ENCODE peak calls at places on chromosomes 13 and 19, in eight cellular contexts. E is hippocampal formation, Y is AG09309, G is NCI-H2081, K is SHP77, S is heart right ventricle, V is iris pigment epithelial cell, Z is IMR-90. P is an unnamed sample.
A peak's percentile ranks its signal among the peaks of the same experiment; 100 is the strongest.

GRCh38 chr19:51293571-51294210 is 17.8 kb upstream of the IGLON5 start:
- DNase-seq in E (no peak), Y (no peak), G (no peak), K (no peak), S (no peak), V (no peak), Z (no peak), P (no peak)

GRCh38 chr19:57671124-57671895 is 2.6 kb downstream of the ZSCAN4 start:
- DNase-seq in E (no peak), Y (no peak), G (no peak), K (no peak), S (no peak), V (no peak), Z (no peak), P (no peak)

GRCh38 chr19:6362351-6362801 is 1.0 kb downstream of the CLPP start:
- DNase-seq in E (no peak), Y (no peak), G (no peak), K (no peak), S (no peak), V (no peak), Z (no peak), P (no peak)

GRCh38 chr13:27404680-27405079 is 19.7 kb upstream of the GTF3A start:
- DNase-seq in E (no peak), Y (no peak), G (no peak), K (no peak), S (no peak), V (no peak), Z (no peak), P (no peak)

GRCh38 chr13:32426191-32426980 is 1.5 kb downstream of the N4BP2L1 start:
- DNase-seq in E (no peak), Y (no peak), G (no peak), K (no peak), S (no peak), V (peak; percentile 18), Z (no peak), P (no peak)

GRCh38 chr19:33406521-33407139 is 33.1 kb downstream of the CEBPG start:
- DNase-seq in E (peak; percentile 55), Y (no peak), G (peak; percentile 53), K (peak; percentile 20), S (peak; percentile 60), V (peak; percentile 22), Z (peak; percentile 39), P (peak; percentile 81)

GRCh38 chr13:106619688-106620555 is 52.0 kb upstream of the ARGLU1 start:
- DNase-seq in E (peak; percentile 5), Y (peak; percentile 28), G (peak; percentile 43), K (peak; percentile 78), S (peak; percentile 53), V (peak; percentile 72), Z (peak; percentile 69), P (peak; percentile 63)

GRCh38 chr19:3665681-3666544 is 34.4 kb downstream of the PIP5K1C start:
- DNase-seq in E (peak; percentile 35), Y (no peak), G (no peak), K (no peak), S (peak; percentile 67), V (no peak), Z (no peak), P (peak; percentile 67)

GRCh38 chr19:47221080-47221841 is 9.7 kb downstream of the BBC3 start:
- DNase-seq in E (no peak), Y (no peak), G (no peak), K (no peak), S (no peak), V (no peak), Z (no peak), P (no peak)

GRCh38 chr13:25224151-25224550 is 52.1 kb upstream of the AMER2 start:
- DNase-seq in E (no peak), Y (no peak), G (no peak), K (no peak), S (no peak), V (no peak), Z (no peak), P (no peak)

GRCh38 chr19:38735257-38735686 is 9.0 kb downstream of the CAPN12 start:
- DNase-seq in E (no peak), Y (no peak), G (no peak), K (peak; percentile 55), S (peak; percentile 17), V (no peak), Z (no peak), P (peak; percentile 56)

GRCh38 chr19:1851581-1852293 is 3.5 kb upstream of the REXO1 start:
- DNase-seq in E (no peak), Y (no peak), G (no peak), K (no peak), S (no peak), V (no peak), Z (no peak), P (no peak)

GRCh38 chr19:10290876-10291553 is 1.3 kb downstream of the ICAM5 start:
- DNase-seq in E (no peak), Y (no peak), G (no peak), K (peak; percentile 42), S (no peak), V (peak; percentile 41), Z (peak; percentile 54), P (peak; percentile 80)

GRCh38 chr13:95920485-95920884 is 132.7 kb downstream of the UGGT2 start:
- DNase-seq in E (no peak), Y (no peak), G (no peak), K (no peak), S (no peak), V (no peak), Z (no peak), P (no peak)

GRCh38 chr19:57152921-57153320 is 7.9 kb upstream of the ZIM3 start:
- DNase-seq in E (no peak), Y (no peak), G (no peak), K (no peak), S (no peak), V (no peak), Z (no peak), P (no peak)

GRCh38 chr19:37074819-37075362 is 3.3 kb upstream of the ZNF420 start:
- DNase-seq in E (no peak), Y (no peak), G (no peak), K (no peak), S (no peak), V (no peak), Z (no peak), P (no peak)

P was measured in WERI-Rb-1.